ENCODE peak calls at places on chromosomes 4 and X, in four cellular contexts. One of them, this sample, is unnamed. For H3K36me3, H3K9me3 and H3K4me1, the result is how much of the 10 kb centered on the place peaks cover.

GRCh38 chr4:8410066-8410600 is 30.4 kb downstream of the ACOX3 start:
- DNase-seq in suprapubic skin: no peak
- DNase-seq in ascending aorta: no peak
- DNase-seq in lower lobe of right lung: no peak
- DNase-seq in this sample: no peak

GRCh38 chrX:55008571-55009358 is 8.6 kb downstream of the APEX2 start:
- DNase-seq in suprapubic skin: no peak
- DNase-seq in ascending aorta: no peak
- DNase-seq in lower lobe of right lung: no peak
- DNase-seq in this sample: no peak

GRCh38 chrX:13647709-13648212 is 5.2 kb upstream of the TCEANC start:
- DNase-seq in ascending aorta: peak
- DNase-seq in lower lobe of right lung: peak
- DNase-seq in suprapubic skin: peak
- DNase-seq in this sample: peak

GRCh38 chrX:95383778-95384177 is 1300.9 kb upstream of the DIAPH2 start:
- DNase-seq in lower lobe of right lung: no peak
- DNase-seq in ascending aorta: no peak
- DNase-seq in suprapubic skin: no peak
- DNase-seq in this sample: no peak

GRCh38 chr4:110830461-110830860 is 207.6 kb upstream of the PITX2 start:
- DNase-seq in ascending aorta: no peak
- DNase-seq in lower lobe of right lung: no peak
- DNase-seq in suprapubic skin: no peak
- DNase-seq in this sample: no peak

GRCh38 chrX:54640721-54641120 is 110.7 kb downstream of the GNL3L start:
- DNase-seq in ascending aorta: no peak
- DNase-seq in lower lobe of right lung: no peak
- DNase-seq in suprapubic skin: no peak
- DNase-seq in this sample: no peak

GRCh38 chr4:174549696-174550095 is 27.4 kb upstream of the HPGD start:
- DNase-seq in lower lobe of right lung: no peak
- DNase-seq in suprapubic skin: no peak
- DNase-seq in ascending aorta: no peak
- DNase-seq in this sample: no peak

GRCh38 chr4:187961171-187961570 is 34.4 kb upstream of the ZFP42 start:
- DNase-seq in lower lobe of right lung: no peak
- DNase-seq in ascending aorta: no peak
- DNase-seq in suprapubic skin: no peak
- DNase-seq in this sample: no peak

GRCh38 chr4:108846568-108846967 is 83.7 kb upstream of the ETNPPL start:
- DNase-seq in lower lobe of right lung: no peak
- DNase-seq in ascending aorta: no peak
- DNase-seq in suprapubic skin: no peak
- DNase-seq in this sample: no peak

GRCh38 chr4:182216005-182216404 is 27.2 kb upstream of the TENM3 start:
- DNase-seq in ascending aorta: no peak
- DNase-seq in lower lobe of right lung: no peak
- DNase-seq in suprapubic skin: no peak
- DNase-seq in this sample: no peak

GRCh38 chr4:73705056-73705432 is 35.3 kb upstream of the CXCL8 start:
- DNase-seq in ascending aorta: no peak
- DNase-seq in suprapubic skin: no peak
- DNase-seq in lower lobe of right lung: no peak
- DNase-seq in this sample: no peak

GRCh38 chr4:176277162-176277904 is 8.3 kb upstream of the ASB5 start:
- DNase-seq in ascending aorta: peak
- DNase-seq in lower lobe of right lung: peak
- DNase-seq in suprapubic skin: no peak
- DNase-seq in this sample: peak

GRCh38 chrX:41695464-41695863 is 6.7 kb downstream of the GPR34 start:
- DNase-seq in lower lobe of right lung: no peak
- DNase-seq in ascending aorta: no peak
- DNase-seq in suprapubic skin: no peak
- DNase-seq in this sample: no peak

GRCh38 chrX:120726294-120726693 is 96.4 kb upstream of the C1GALT1C1 start:
- DNase-seq in suprapubic skin: no peak
- DNase-seq in lower lobe of right lung: no peak
- DNase-seq in ascending aorta: no peak
- DNase-seq in this sample: no peak

GRCh38 chr4:52172166-52172565 is 121.1 kb downstream of the SPATA18 start:
- DNase-seq in lower lobe of right lung: no peak
- DNase-seq in suprapubic skin: no peak
- DNase-seq in ascending aorta: no peak
- DNase-seq in this sample: peak

GRCh38 chr4:158018090-158018808 is 154.6 kb downstream of the GASK1B start:
- DNase-seq in lower lobe of right lung: no peak
- DNase-seq in ascending aorta: no peak
- DNase-seq in suprapubic skin: no peak
- DNase-seq in this sample: no peak

GRCh38 chr4:158010346-158010745 is 162.5 kb downstream of the GASK1B start:
- DNase-seq in ascending aorta: no peak
- DNase-seq in suprapubic skin: no peak
- DNase-seq in lower lobe of right lung: no peak
- DNase-seq in this sample: no peak

GRCh38 chr4:158015241-158015640 is 157.6 kb downstream of the GASK1B start:
- DNase-seq in suprapubic skin: no peak
- DNase-seq in ascending aorta: no peak
- DNase-seq in lower lobe of right lung: no peak
- DNase-seq in this sample: no peak

GRCh38 chr4:158016511-158016910 is 156.3 kb downstream of the GASK1B start:
- DNase-seq in suprapubic skin: no peak
- DNase-seq in lower lobe of right lung: no peak
- DNase-seq in ascending aorta: no peak
- DNase-seq in this sample: no peak

GRCh38 chr4:158013858-158014257 is 159.0 kb downstream of the GASK1B start:
- DNase-seq in suprapubic skin: no peak
- DNase-seq in lower lobe of right lung: no peak
- DNase-seq in ascending aorta: no peak
- DNase-seq in this sample: no peak
- H3K36me3 ChIP-seq in suprapubic skin: under half
- H3K36me3 ChIP-seq in lower lobe of right lung: under half
- H3K36me3 ChIP-seq in ascending aorta: under half
- H3K36me3 ChIP-seq in this sample: under half

GRCh38 chrX:70346671-70347070 is 56.8 kb downstream of the KIF4A start:
- DNase-seq in ascending aorta: no peak
- DNase-seq in suprapubic skin: no peak
- DNase-seq in lower lobe of right lung: no peak
- DNase-seq in this sample: no peak
- H3K9me3 ChIP-seq in ascending aorta: under half
- H3K9me3 ChIP-seq in suprapubic skin: under half
- H3K9me3 ChIP-seq in lower lobe of right lung: under half
- H3K9me3 ChIP-seq in this sample: under half

DNA sequence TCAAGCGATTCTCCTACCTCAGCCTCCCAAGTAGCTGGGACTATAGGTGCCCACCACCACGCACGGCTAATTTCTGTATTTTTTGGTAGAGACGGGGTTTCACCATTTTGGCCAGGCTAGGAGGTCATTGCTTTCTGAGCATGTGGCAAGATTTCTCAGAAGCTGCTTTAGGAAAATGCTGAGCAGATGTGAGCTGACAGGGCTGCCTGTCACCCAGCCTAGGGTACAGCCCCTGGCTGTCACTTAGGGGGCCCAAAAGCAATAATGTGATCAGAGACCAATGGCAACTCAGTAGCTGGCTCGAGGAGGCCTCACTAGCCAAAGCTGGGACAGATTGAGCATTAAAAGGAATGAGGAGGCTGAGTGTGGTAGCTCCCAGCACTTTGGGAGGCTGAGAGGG is 64.8 kb downstream of the TNIP2 start:
- DNase-seq in suprapubic skin: no peak
- DNase-seq in lower lobe of right lung: no peak
- DNase-seq in ascending aorta: no peak
- DNase-seq in this sample: no peak
- H3K4me1 ChIP-seq in suprapubic skin: under half
- H3K4me1 ChIP-seq in lower lobe of right lung: under half
- H3K4me1 ChIP-seq in ascending aorta: under half
- H3K4me1 ChIP-seq in this sample: under half

GRCh38 chrX:154013614-154014360 is 5.9 kb downstream of the IRAK1 start:
- DNase-seq in lower lobe of right lung: peak
- DNase-seq in ascending aorta: no peak
- DNase-seq in suprapubic skin: no peak
- DNase-seq in this sample: no peak
- H3K36me3 ChIP-seq in lower lobe of right lung: under half
- H3K36me3 ChIP-seq in ascending aorta: under half
- H3K36me3 ChIP-seq in suprapubic skin: under half
- H3K36me3 ChIP-seq in this sample: under half

DNA sequence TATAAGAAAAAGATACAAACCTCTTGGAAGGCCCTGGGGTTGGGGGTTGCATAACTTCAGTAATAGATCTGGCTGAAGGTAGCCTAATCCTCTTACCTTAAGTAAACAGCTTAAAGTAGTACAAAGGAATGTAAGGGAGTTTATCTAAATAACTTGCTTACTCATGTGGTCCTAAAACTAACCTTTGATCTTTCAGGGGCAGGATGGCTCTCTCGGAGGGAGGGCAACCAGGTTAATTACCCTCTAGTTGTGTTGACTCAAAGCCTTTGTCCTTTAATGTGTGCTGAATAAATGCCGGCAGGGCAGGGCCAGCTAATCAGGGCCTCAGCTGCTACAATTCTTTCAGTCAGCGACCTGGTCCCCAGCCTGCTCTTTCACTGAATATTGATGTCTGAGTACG is 822.0 kb upstream of the SLIT2 start:
- DNase-seq in ascending aorta: no peak
- DNase-seq in suprapubic skin: no peak
- DNase-seq in lower lobe of right lung: no peak
- DNase-seq in this sample: no peak
- H3K9me3 ChIP-seq in ascending aorta: under half
- H3K9me3 ChIP-seq in suprapubic skin: under half
- H3K9me3 ChIP-seq in lower lobe of right lung: under half
- H3K9me3 ChIP-seq in this sample: under half

GRCh38 chr4:38387819-38388218 is 276.2 kb upstream of the KLF3 start:
- DNase-seq in suprapubic skin: no peak
- DNase-seq in lower lobe of right lung: no peak
- DNase-seq in ascending aorta: no peak
- DNase-seq in this sample: no peak
- H3K4me1 ChIP-seq in suprapubic skin: half or more
- H3K4me1 ChIP-seq in lower lobe of right lung: under half
- H3K4me1 ChIP-seq in ascending aorta: under half
- H3K4me1 ChIP-seq in this sample: under half

DNA sequence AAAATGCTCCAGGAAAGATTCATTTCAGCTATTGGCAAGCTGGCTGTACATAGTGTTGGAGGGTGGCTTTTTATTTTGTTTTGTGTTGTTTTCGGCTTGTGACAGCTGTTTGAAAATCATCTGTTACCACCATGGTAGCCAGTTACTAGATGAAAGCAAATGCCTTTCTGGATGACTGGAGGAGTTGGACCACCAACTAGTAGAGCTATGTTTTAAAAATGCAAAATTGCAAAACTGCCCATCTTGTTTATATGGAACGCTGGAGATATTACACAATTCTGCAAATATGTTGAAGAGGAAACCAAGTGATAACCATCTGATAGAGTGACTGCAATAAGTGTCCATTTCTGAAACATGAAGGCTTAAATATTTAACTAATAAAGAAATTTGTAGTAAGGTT is 53.3 kb upstream of the TNIP3 start:
- DNase-seq in lower lobe of right lung: no peak
- DNase-seq in ascending aorta: no peak
- DNase-seq in suprapubic skin: no peak
- DNase-seq in this sample: no peak
- H3K36me3 ChIP-seq in lower lobe of right lung: under half
- H3K36me3 ChIP-seq in ascending aorta: under half
- H3K36me3 ChIP-seq in suprapubic skin: under half
- H3K36me3 ChIP-seq in this sample: under half

DNA sequence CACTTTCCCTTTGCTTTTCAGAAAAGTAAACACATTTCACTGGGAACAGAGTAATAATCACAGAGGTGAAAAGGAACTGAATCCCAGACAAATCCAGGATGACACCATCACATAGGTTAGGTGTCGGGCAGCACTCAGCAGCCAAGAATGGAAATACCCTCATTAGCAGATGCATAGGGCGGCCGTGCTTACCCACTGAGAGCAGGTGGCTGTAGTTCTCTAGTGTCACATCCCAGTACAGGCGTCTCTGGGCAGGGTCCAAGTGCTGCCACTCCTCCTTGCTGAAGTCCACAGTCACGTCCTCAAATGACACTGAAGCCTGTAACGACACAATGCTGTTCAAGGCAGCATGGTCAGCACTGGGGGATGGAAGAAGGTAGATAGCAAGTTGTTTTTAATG is 26.9 kb downstream of the ZNF41 start:
- DNase-seq in lower lobe of right lung: no peak
- DNase-seq in suprapubic skin: no peak
- DNase-seq in ascending aorta: no peak
- DNase-seq in this sample: no peak
- H3K9me3 ChIP-seq in lower lobe of right lung: under half
- H3K9me3 ChIP-seq in suprapubic skin: under half
- H3K9me3 ChIP-seq in ascending aorta: under half
- H3K9me3 ChIP-seq in this sample: under half

GRCh38 chrX:129760155-129760554 is 19.6 kb upstream of the SASH3 start:
- DNase-seq in lower lobe of right lung: no peak
- DNase-seq in suprapubic skin: no peak
- DNase-seq in ascending aorta: no peak
- DNase-seq in this sample: no peak
- H3K4me1 ChIP-seq in lower lobe of right lung: under half
- H3K4me1 ChIP-seq in suprapubic skin: under half
- H3K4me1 ChIP-seq in ascending aorta: under half
- H3K4me1 ChIP-seq in this sample: under half

This sample was measured in mucosa of descending colon.